ENCODE peak calls at places on chromosomes 5 and 9, in nine cellular contexts. Y is progenitor cell of endocrine pancreas, L is MV-4-11, C is HEK293T, A is substantia nigra, F is GM19239, K is DMS153, J is B cell, M is NCI-H748 treated with DMSO at 0.1 percent for 48 hours. B is an unnamed sample.

GRCh38 chr5:59332236-59332973 is 561.1 kb downstream of the PDE4D start:
- DNase-seq in Y (no peak), L (no peak), C (no peak), A (no peak), F (no peak), K (no peak), J (no peak), M (no peak), B (no peak)

GRCh38 chr5:53397845-53398244 is 82.6 kb upstream of the FST start:
- DNase-seq in Y (no peak), L (no peak), C (no peak), A (no peak), F (no peak), K (no peak), J (no peak), M (no peak), B (no peak)

GRCh38 chr9:76215066-76215465 is 179.2 kb downstream of the RFK start:
- DNase-seq in Y (no peak), L (no peak), C (no peak), A (no peak), F (no peak), K (no peak), J (no peak), M (no peak), B (no peak)

GRCh38 chr9:19145881-19146280 is 18.6 kb upstream of the PLIN2 start:
- DNase-seq in Y (no peak), L (peak; percentile 19), C (no peak), A (no peak), F (no peak), K (no peak), J (no peak), M (no peak), B (no peak)

GRCh38 chr5:100776244-100776643 is 126.8 kb downstream of the ST8SIA4 start:
- DNase-seq in Y (no peak), L (no peak), C (no peak), A (no peak), F (no peak), K (no peak), J (no peak), M (no peak), B (no peak)

GRCh38 chr5:55509768-55510522 is 24.8 kb downstream of the PLPP1 start:
- DNase-seq in Y (no peak), L (no peak), C (no peak), A (no peak), F (no peak), K (no peak), J (no peak), M (no peak), B (no peak)

GRCh38 chr5:120605325-120606079 is 141.4 kb downstream of the PRR16 start:
- DNase-seq in Y (no peak), L (no peak), C (no peak), A (no peak), F (no peak), K (no peak), J (no peak), M (no peak), B (no peak)

GRCh38 chr9:14910178-14910805 is at the start of gene FREM1:
- DNase-seq in Y (no peak), L (no peak), C (peak; percentile 21), A (peak; percentile 13), F (no peak), K (peak; percentile 31), J (no peak), M (peak; percentile 51), B (no peak)

GRCh38 chr9:120438111-120438510 is 141.9 kb downstream of the CDK5RAP2 start:
- DNase-seq in Y (no peak), L (peak; percentile 20), C (no peak), A (no peak), F (no peak), K (peak; percentile 21), J (no peak), M (no peak), B (no peak)

GRCh38 chr5:156641690-156642089 is 208.4 kb upstream of the PPP1R2B start:
- DNase-seq in Y (no peak), L (no peak), C (no peak), A (no peak), F (no peak), K (no peak), J (no peak), M (no peak), B (no peak)

GRCh38 chr9:106220415-106220814 is 526.1 kb downstream of the TMEM38B start:
- DNase-seq in Y (no peak), L (no peak), C (no peak), A (no peak), F (no peak), K (no peak), J (no peak), M (no peak), B (no peak)

GRCh38 chr5:152349683-152350526 is 55.2 kb downstream of the NMUR2 start:
- DNase-seq in Y (peak; percentile 34), L (peak; percentile 12), C (peak; percentile 50), A (peak; percentile 54), F (peak; percentile 23), K (peak; percentile 86), J (no peak), M (peak; percentile 90), B (peak; percentile 6)

GRCh38 chr9:72041369-72041768 is 19.0 kb downstream of the C9orf57 start:
- DNase-seq in Y (no peak), L (no peak), C (no peak), A (no peak), F (no peak), K (no peak), J (no peak), M (no peak), B (no peak)

GRCh38 chr9:117104972-117105495 is 309.8 kb downstream of the ASTN2 start:
- DNase-seq in Y (no peak), L (no peak), C (no peak), A (no peak), F (no peak), K (no peak), J (no peak), M (no peak), B (no peak)

GRCh38 chr5:80437326-80437725 is 29.5 kb downstream of the ZFYVE16 start:
- DNase-seq in Y (no peak), L (peak; percentile 83), C (no peak), A (no peak), F (no peak), K (no peak), J (no peak), M (no peak), B (no peak)

GRCh38 chr5:83972236-83972635 is 251.6 kb upstream of the HAPLN1 start:
- DNase-seq in Y (no peak), L (no peak), C (no peak), A (no peak), F (no peak), K (no peak), J (no peak), M (no peak), B (no peak)

GRCh38 chr9:134852906-134853654 is 27.5 kb upstream of the FCN2 start:
- DNase-seq in Y (no peak), L (no peak), C (no peak), A (no peak), F (no peak), K (no peak), J (no peak), M (no peak), B (no peak)

GRCh38 chr5:74471875-74472274 is 168.7 kb downstream of the ENC1 start:
- DNase-seq in Y (no peak), L (no peak), C (no peak), A (no peak), F (no peak), K (no peak), J (no peak), M (no peak), B (no peak)

GRCh38 chr9:130579738-130580463 is 524 bp downstream of the FUBP3 start:
- DNase-seq in Y (no peak), L (no peak), C (peak; percentile 42), A (no peak), F (no peak), K (no peak), J (no peak), M (no peak), B (no peak)

GRCh38 chr5:98492258-98492657 is 281.2 kb upstream of the RGMB start:
- DNase-seq in Y (no peak), L (no peak), C (no peak), A (no peak), F (no peak), K (no peak), J (no peak), M (no peak), B (no peak)

GRCh38 chr9:127539259-127539981 is 72.7 kb upstream of the STXBP1 start:
- DNase-seq in Y (no peak), L (no peak), C (no peak), A (no peak), F (no peak), K (no peak), J (no peak), M (no peak), B (no peak)

GRCh38 chr5:152164860-152165259 is 240.2 kb upstream of the GLRA1 start:
- DNase-seq in Y (no peak), L (no peak), C (no peak), A (no peak), F (no peak), K (no peak), J (no peak), M (no peak), B (no peak)

GRCh38 chr9:81653240-81653639 is 36.1 kb downstream of the TLE1 start:
- DNase-seq in Y (no peak), L (no peak), C (no peak), A (no peak), F (no peak), K (no peak), J (no peak), M (no peak), B (no peak)

GRCh38 chr5:171483453-171484177 is 64.2 kb downstream of the FGF18 start:
- DNase-seq in Y (no peak), L (no peak), C (no peak), A (peak; percentile 33), F (no peak), K (no peak), J (no peak), M (no peak), B (no peak)

GRCh38 chr5:171705830-171706229 is 79.8 kb upstream of the SMIM23 start:
- DNase-seq in Y (no peak), L (no peak), C (no peak), A (no peak), F (no peak), K (no peak), J (no peak), M (no peak), B (no peak)

GRCh38 chr9:25964239-25964638 is 286.0 kb upstream of the TUSC1 start:
- DNase-seq in Y (no peak), L (peak; percentile 84), C (peak; percentile 30), A (peak; percentile 21), F (no peak), K (peak; percentile 42), J (no peak), M (peak; percentile 31), B (peak; percentile 4)

B was measured in germinal center.